ENCODE peak calls at places on chromosomes 1 and 21, in four cellular contexts. One of them, this sample, is unnamed.

GRCh38 chr1:78490861-78491310 is at the start of gene PTGFR:
- DNase-seq in GM23338: peak
- DNase-seq in glutamatergic neuron: peak
- DNase-seq in astrocyte of the spinal cord: peak
- DNase-seq in this sample: peak

GRCh38 chr1:29454616-29455380 is 218.5 kb downstream of the PTPRU start:
- DNase-seq in astrocyte of the spinal cord: no peak
- DNase-seq in glutamatergic neuron: no peak
- DNase-seq in GM23338: no peak
- DNase-seq in this sample: no peak

GRCh38 chr1:33097762-33098161 is 16.8 kb downstream of the AZIN2 start:
- DNase-seq in glutamatergic neuron: no peak
- DNase-seq in astrocyte of the spinal cord: no peak
- DNase-seq in GM23338: no peak
- DNase-seq in this sample: no peak

GRCh38 chr1:25599969-25600610 is 16.5 kb upstream of the MAN1C1 start:
- DNase-seq in astrocyte of the spinal cord: no peak
- DNase-seq in glutamatergic neuron: no peak
- DNase-seq in GM23338: no peak
- DNase-seq in this sample: no peak

GRCh38 chr1:222643603-222643936 is 25.7 kb downstream of the MIA3 start:
- DNase-seq in GM23338: no peak
- DNase-seq in glutamatergic neuron: peak
- DNase-seq in astrocyte of the spinal cord: no peak
- DNase-seq in this sample: no peak

GRCh38 chr1:230979952-230980351 is 1.1 kb downstream of the ARV1 start:
- DNase-seq in astrocyte of the spinal cord: no peak
- DNase-seq in glutamatergic neuron: no peak
- DNase-seq in GM23338: no peak
- DNase-seq in this sample: no peak

GRCh38 chr1:69263982-69264381 is 303.7 kb upstream of the LRRC7 start:
- DNase-seq in astrocyte of the spinal cord: peak
- DNase-seq in glutamatergic neuron: no peak
- DNase-seq in GM23338: no peak
- DNase-seq in this sample: no peak

GRCh38 chr1:155120253-155120652 is 7.4 kb upstream of the EFNA1 start:
- DNase-seq in GM23338: no peak
- DNase-seq in astrocyte of the spinal cord: no peak
- DNase-seq in glutamatergic neuron: no peak
- DNase-seq in this sample: no peak

GRCh38 chr1:85611856-85612255 is 31.3 kb downstream of the CCN1 start:
- DNase-seq in astrocyte of the spinal cord: peak
- DNase-seq in GM23338: no peak
- DNase-seq in glutamatergic neuron: no peak
- DNase-seq in this sample: peak

GRCh38 chr1:117658676-117659075 is 52.8 kb downstream of the TENT5C start:
- DNase-seq in GM23338: no peak
- DNase-seq in glutamatergic neuron: no peak
- DNase-seq in astrocyte of the spinal cord: no peak
- DNase-seq in this sample: no peak

GRCh38 chr21:32886339-32886738 is 114.8 kb upstream of the PAXBP1 start:
- DNase-seq in glutamatergic neuron: no peak
- DNase-seq in GM23338: no peak
- DNase-seq in astrocyte of the spinal cord: no peak
- DNase-seq in this sample: no peak

GRCh38 chr1:188365874-188366273 is 1537.1 kb downstream of the PLA2G4A start:
- DNase-seq in glutamatergic neuron: no peak
- DNase-seq in GM23338: peak
- DNase-seq in astrocyte of the spinal cord: no peak
- DNase-seq in this sample: no peak

GRCh38 chr1:12165342-12165741 is 1.4 kb upstream of the TNFRSF1B start:
- DNase-seq in GM23338: no peak
- DNase-seq in glutamatergic neuron: no peak
- DNase-seq in astrocyte of the spinal cord: no peak
- DNase-seq in this sample: no peak

GRCh38 chr21:42257091-42257760 is 38.3 kb downstream of the ABCG1 start:
- DNase-seq in glutamatergic neuron: no peak
- DNase-seq in astrocyte of the spinal cord: no peak
- DNase-seq in GM23338: no peak
- DNase-seq in this sample: peak

GRCh38 chr1:228472655-228473054 is 14.5 kb upstream of the RNF187 start:
- DNase-seq in glutamatergic neuron: no peak
- DNase-seq in GM23338: no peak
- DNase-seq in astrocyte of the spinal cord: peak
- DNase-seq in this sample: no peak

GRCh38 chr1:166029196-166029965 is 137.4 kb downstream of the FAM78B start:
- DNase-seq in GM23338: no peak
- DNase-seq in astrocyte of the spinal cord: no peak
- DNase-seq in glutamatergic neuron: no peak
- DNase-seq in this sample: no peak

GRCh38 chr21:31184462-31184861 is 146.2 kb upstream of the KRTAP19-8 start:
- DNase-seq in GM23338: no peak
- DNase-seq in astrocyte of the spinal cord: no peak
- DNase-seq in glutamatergic neuron: no peak
- DNase-seq in this sample: no peak

GRCh38 chr1:174040387-174040786 is 18.2 kb upstream of the RC3H1 start:
- DNase-seq in glutamatergic neuron: no peak
- DNase-seq in astrocyte of the spinal cord: peak
- DNase-seq in GM23338: no peak
- DNase-seq in this sample: peak

GRCh38 chr1:226627924-226628623 is 79.5 kb downstream of the STUM start:
- DNase-seq in GM23338: no peak
- DNase-seq in astrocyte of the spinal cord: no peak
- DNase-seq in glutamatergic neuron: no peak
- DNase-seq in this sample: no peak

GRCh38 chr1:35577071-35577998 is 4.2 kb downstream of the TFAP2E start:
- DNase-seq in astrocyte of the spinal cord: no peak
- DNase-seq in glutamatergic neuron: no peak
- DNase-seq in GM23338: peak
- DNase-seq in this sample: no peak

GRCh38 chr1:20981903-20982695 is 194.6 kb downstream of the EIF4G3 start:
- DNase-seq in astrocyte of the spinal cord: peak
- DNase-seq in GM23338: peak
- DNase-seq in glutamatergic neuron: no peak
- DNase-seq in this sample: peak

GRCh38 chr1:26278835-26279597 is 870 bp upstream of the SH3BGRL3 start:
- DNase-seq in astrocyte of the spinal cord: peak
- DNase-seq in glutamatergic neuron: peak
- DNase-seq in GM23338: no peak
- DNase-seq in this sample: peak

GRCh38 chr1:207058878-207059867 is 6.1 kb downstream of the PFKFB2 start:
- DNase-seq in astrocyte of the spinal cord: no peak
- DNase-seq in glutamatergic neuron: no peak
- DNase-seq in GM23338: peak
- DNase-seq in this sample: no peak

GRCh38 chr1:90340604-90341003 is 345.7 kb downstream of the ZNF326 start:
- DNase-seq in glutamatergic neuron: no peak
- DNase-seq in astrocyte of the spinal cord: no peak
- DNase-seq in GM23338: no peak
- DNase-seq in this sample: no peak

GRCh38 chr1:208203127-208203847 is 40.9 kb downstream of the PLXNA2 start:
- DNase-seq in glutamatergic neuron: no peak
- DNase-seq in astrocyte of the spinal cord: peak
- DNase-seq in GM23338: no peak
- DNase-seq in this sample: peak

GRCh38 chr1:77940921-77941570 is 37.8 kb downstream of the FUBP1 start:
- DNase-seq in GM23338: no peak
- DNase-seq in glutamatergic neuron: no peak
- DNase-seq in astrocyte of the spinal cord: no peak
- DNase-seq in this sample: no peak

GRCh38 chr21:32914424-32915070 is 111.2 kb upstream of the OLIG2 start:
- DNase-seq in astrocyte of the spinal cord: no peak
- DNase-seq in GM23338: no peak
- DNase-seq in glutamatergic neuron: no peak
- DNase-seq in this sample: no peak

GRCh38 chr1:185438936-185439335 is 121.9 kb upstream of the IVNS1ABP start:
- DNase-seq in GM23338: no peak
- DNase-seq in astrocyte of the spinal cord: peak
- DNase-seq in glutamatergic neuron: no peak
- DNase-seq in this sample: peak

GRCh38 chr1:81690881-81691453 is 109.8 kb upstream of the ADGRL2 start:
- DNase-seq in astrocyte of the spinal cord: no peak
- DNase-seq in glutamatergic neuron: no peak
- DNase-seq in GM23338: no peak
- DNase-seq in this sample: peak

This sample was measured in AG10803.